ENCODE peak calls at places on chromosome 20, in nine cellular contexts. T is Peyer's patch, F is endothelial cell of umbilical vein, P is sigmoid colon, A is HepG2, G is body of pancreas, Z is adrenal gland, U is prostate gland, L is ovary. J is an unnamed sample. For H3K4me1, the result is how much of the 10 kb centered on the place peaks cover.

GRCh38 chr20:15240801-15241200 is 903.4 kb upstream of the FLRT3 start:
- DNase-seq in T (no peak), U (no peak), P (no peak), F (no peak), G (no peak), L (no peak), Z (no peak), A (no peak), J (no peak)

GRCh38 chr20:42516692-42517091 is 673.0 kb downstream of the PTPRT start:
- DNase-seq in A (no peak), L (no peak), T (no peak), U (no peak), G (no peak), F (no peak), Z (no peak), P (no peak), J (no peak)

GRCh38 chr20:49750611-49751396 is 37.1 kb upstream of the B4GALT5 start:
- DNase-seq in P (no peak), L (no peak), U (no peak), A (no peak), T (no peak), Z (no peak), F (no peak), G (peak), J (no peak)

GRCh38 chr20:13501500-13501899 is 137.2 kb downstream of the TASP1 start:
- DNase-seq in T (no peak), L (no peak), F (no peak), P (no peak), G (no peak), Z (no peak), A (no peak), U (no peak), J (no peak)

GRCh38 chr20:24118096-24118780 is 129.7 kb upstream of the GGTLC1 start:
- DNase-seq in G (no peak), U (no peak), F (peak), A (no peak), Z (no peak), T (no peak), L (no peak), P (peak), J (no peak)

GRCh38 chr20:51335329-51335841 is 207.1 kb downstream of the NFATC2 start:
- DNase-seq in Z (no peak), P (no peak), G (no peak), F (no peak), L (no peak), U (no peak), A (no peak), T (no peak), J (no peak)

GRCh38 chr20:5508044-5508443 is 191.3 kb upstream of the PROKR2 start:
- DNase-seq in G (no peak), T (no peak), P (no peak), U (no peak), L (no peak), Z (no peak), F (no peak), A (no peak), J (no peak)

GRCh38 chr20:19143890-19144289 is 68.6 kb upstream of the SLC24A3 start:
- DNase-seq in G (no peak), L (no peak), A (no peak), U (no peak), T (no peak), F (no peak), Z (no peak), P (no peak), J (no peak)

GRCh38 chr20:22848364-22848763 is 186.7 kb upstream of the SSTR4 start:
- DNase-seq in F (no peak), Z (no peak), P (no peak), L (no peak), G (no peak), U (no peak), A (no peak), T (no peak), J (no peak)

GRCh38 chr20:59078231-59078630 is 35.6 kb upstream of the PRELID3B start:
- DNase-seq in G (no peak), P (no peak), T (no peak), U (no peak), L (no peak), F (no peak), Z (no peak), A (no peak), J (no peak)

GRCh38 chr20:41173161-41173721 is 35.9 kb downstream of the PLCG1 start:
- DNase-seq in G (peak), P (peak), T (peak), F (peak), Z (peak), L (peak), U (peak), A (peak), J (peak)
- TF ChIP-seq POLR2A in G (no peak), P (no peak), T (peak), F (no peak), Z (no peak), L (no peak), U (no peak), A (no peak), J (no peak)

GRCh38 chr20:46253391-46253790 is 54.9 kb downstream of the CDH22 start:
- DNase-seq in A (peak), Z (peak), L (no peak), F (no peak), G (no peak), U (no peak), P (no peak), T (peak), J (no peak)

GRCh38 chr20:46252352-46253091 is 55.8 kb downstream of the CDH22 start:
- DNase-seq in Z (no peak), P (no peak), U (no peak), G (no peak), F (no peak), A (no peak), T (peak), L (no peak), J (no peak)

GRCh38 chr20:46249671-46250070 is 58.6 kb downstream of the CDH22 start:
- DNase-seq in L (no peak), P (no peak), Z (no peak), A (no peak), T (no peak), F (no peak), U (no peak), G (no peak), J (no peak)

GRCh38 chr20:46251211-46251673 is 57.1 kb downstream of the CDH22 start:
- DNase-seq in G (no peak), L (no peak), P (no peak), F (no peak), A (no peak), Z (no peak), U (no peak), T (no peak), J (no peak)

GRCh38 chr20:46250772-46251171 is 57.5 kb downstream of the CDH22 start:
- DNase-seq in Z (no peak), F (no peak), P (no peak), A (no peak), T (no peak), L (no peak), G (no peak), U (no peak), J (no peak)
- H3K4me3 ChIP-seq in Z (no peak), F (no peak), P (no peak), A (no peak), T (no peak), L (no peak), G (no peak), U (no peak), J (no peak)

GRCh38 chr20:39264506-39265172 is 302.5 kb downstream of the DHX35 start:
- DNase-seq in L (peak), A (peak), U (peak), P (peak), F (peak), G (peak), T (peak), Z (peak), J (peak)
- H3K4me1 ChIP-seq in L (under half), A (under half), U (under half), P (under half), F (under half), G (under half), T (under half), Z (under half), J (under half)

GRCh38 chr20:34710568-34710839 is 6.4 kb downstream of the TP53INP2 start:
- DNase-seq in A (no peak), Z (no peak), T (no peak), F (no peak), P (no peak), G (no peak), L (no peak), U (no peak), J (no peak)

GRCh38 chr20:34709044-34709835 is 5.1 kb downstream of the TP53INP2 start:
- DNase-seq in L (peak), Z (peak), U (peak), A (no peak), T (peak), F (peak), P (peak), G (peak), J (peak)

GRCh38 chr20:34708621-34709043 is 4.5 kb downstream of the TP53INP2 start:
- DNase-seq in P (peak), T (peak), L (peak), A (no peak), Z (peak), G (peak), F (peak), U (peak), J (peak)

GRCh38 chr20:34710861-34711574 is 6.9 kb downstream of the TP53INP2 start:
- DNase-seq in T (no peak), U (no peak), A (no peak), L (no peak), F (no peak), G (no peak), Z (no peak), P (no peak), J (no peak)

GRCh38 chr20:34709836-34710567 is 5.9 kb downstream of the TP53INP2 start:
- DNase-seq in G (peak), U (peak), A (no peak), Z (peak), T (peak), F (peak), L (peak), P (peak), J (peak)
- TF ChIP-seq POLR2A in G (no peak), U (no peak), A (no peak), Z (peak), T (no peak), F (peak), L (no peak), P (no peak), J (no peak)

DNA sequence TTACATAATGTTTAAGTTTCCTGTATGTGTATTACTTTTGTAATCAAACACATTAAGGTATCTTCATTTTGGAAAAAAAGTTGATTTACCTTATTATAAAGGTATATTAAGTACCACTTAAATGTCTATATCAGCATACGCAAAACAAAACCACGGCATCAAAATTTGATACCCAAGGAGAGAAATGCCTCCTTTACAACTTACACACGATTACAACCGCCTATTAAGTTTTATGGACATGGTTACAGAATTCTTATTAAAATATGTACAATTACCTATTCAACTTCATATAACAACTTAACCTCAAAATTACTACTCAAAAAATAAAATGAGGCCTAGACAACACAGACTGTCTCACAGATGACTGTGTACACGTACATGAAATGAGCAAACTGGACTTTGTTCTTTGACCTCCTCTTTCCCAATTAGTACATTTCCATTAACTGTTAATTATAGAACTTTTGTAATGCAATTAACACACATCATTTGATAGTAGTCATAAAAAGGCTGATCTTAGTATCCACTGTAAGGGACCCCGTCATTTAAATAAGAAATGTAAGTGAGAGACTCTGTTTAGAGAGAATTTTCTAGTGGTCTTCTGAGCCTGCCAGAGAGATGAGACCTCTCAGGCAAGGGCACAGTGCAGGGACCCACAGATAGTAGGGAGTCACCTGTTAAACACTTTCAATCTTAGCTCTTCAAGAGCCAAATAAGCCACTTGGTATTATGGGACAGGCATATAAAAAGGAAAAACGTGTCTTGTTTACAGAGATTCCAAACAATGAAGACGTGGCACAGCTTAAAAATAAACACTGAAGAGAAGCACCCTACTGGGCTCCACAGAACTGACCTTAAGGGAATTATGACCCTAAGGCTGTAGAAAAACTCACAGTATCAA is 2.4 kb downstream of the DIDO1 start:
- DNase-seq in T (peak), Z (no peak), P (no peak), L (no peak), A (peak), G (no peak), U (no peak), F (no peak), J (no peak)
- H3K4me3 ChIP-seq in T (peak), Z (no peak), P (peak), L (peak), A (peak), G (no peak), U (no peak), F (no peak), J (no peak)

GRCh38 chr20:36860339-36860738 is 15.6 kb upstream of the TLDC2 start:
- DNase-seq in Z (no peak), L (no peak), G (no peak), A (no peak), T (no peak), U (no peak), F (no peak), P (no peak), J (no peak)
- H3K4me1 ChIP-seq in Z (half or more), L (under half), G (under half), A (half or more), T (under half), U (under half), F (under half), P (half or more), J (half or more)

GRCh38 chr20:57709823-57710799 is at the start of gene PMEPA1:
- DNase-seq in U (peak), T (peak), L (peak), F (peak), G (peak), A (peak), Z (peak), P (peak), J (peak)
- TF ChIP-seq POLR2A in U (peak), T (peak), L (peak), F (no peak), G (peak), A (no peak), Z (peak), P (peak), J (peak)

GRCh38 chr20:62816031-62816878 is 595 bp upstream of the COL9A3 start:
- DNase-seq in U (no peak), A (no peak), T (no peak), P (no peak), G (no peak), F (no peak), L (no peak), Z (no peak), J (no peak)
- H3K4me3 ChIP-seq in U (peak), A (peak), T (peak), P (peak), G (no peak), F (no peak), L (peak), Z (no peak), J (peak)

GRCh38 chr20:1944345-1945099 is 49.3 kb downstream of the SIRPA start:
- DNase-seq in U (no peak), L (no peak), G (no peak), F (no peak), A (no peak), P (peak), Z (no peak), T (no peak), J (no peak)
- H3K4me1 ChIP-seq in U (under half), L (under half), G (under half), F (under half), A (under half), P (under half), Z (under half), T (under half), J (under half)